ENCODE peak calls at places on chromosomes 4 and X, in six cellular contexts. One of them, this sample, is unnamed.

GRCh38 chrX:154368630-154369452 is 5.6 kb downstream of the FLNA start:
- DNase-seq in CD8-positive, alpha-beta T cell: peak
- DNase-seq in astrocyte of the spinal cord: peak
- DNase-seq in fibroblast of lung: peak
- DNase-seq in A549: peak
- DNase-seq in tibial nerve: peak
- DNase-seq in this sample: peak

GRCh38 chr4:31360786-31361185 is 640.6 kb downstream of the PCDH7 start:
- DNase-seq in astrocyte of the spinal cord: peak
- DNase-seq in fibroblast of lung: peak
- DNase-seq in A549: no peak
- DNase-seq in CD8-positive, alpha-beta T cell: no peak
- DNase-seq in tibial nerve: no peak
- DNase-seq in this sample: peak

GRCh38 chr4:10096201-10096975 is 20.2 kb downstream of the WDR1 start:
- DNase-seq in A549: peak
- DNase-seq in tibial nerve: peak
- DNase-seq in fibroblast of lung: peak
- DNase-seq in CD8-positive, alpha-beta T cell: peak
- DNase-seq in astrocyte of the spinal cord: peak
- DNase-seq in this sample: peak

GRCh38 chr4:145679991-145680455 is at the start of gene C4orf51:
- DNase-seq in A549: no peak
- DNase-seq in tibial nerve: no peak
- DNase-seq in fibroblast of lung: peak
- DNase-seq in astrocyte of the spinal cord: peak
- DNase-seq in CD8-positive, alpha-beta T cell: no peak
- DNase-seq in this sample: peak

GRCh38 chr4:128831526-128832252 is 22.2 kb downstream of the JADE1 start:
- DNase-seq in fibroblast of lung: peak
- DNase-seq in astrocyte of the spinal cord: peak
- DNase-seq in tibial nerve: no peak
- DNase-seq in CD8-positive, alpha-beta T cell: no peak
- DNase-seq in A549: no peak
- DNase-seq in this sample: peak

GRCh38 chrX:107684956-107685385 is 56.7 kb downstream of the PRPS1 start:
- DNase-seq in tibial nerve: peak
- DNase-seq in A549: no peak
- DNase-seq in CD8-positive, alpha-beta T cell: no peak
- DNase-seq in fibroblast of lung: peak
- DNase-seq in astrocyte of the spinal cord: peak
- DNase-seq in this sample: peak

GRCh38 chrX:84108589-84108988 is 79.4 kb downstream of the RPS6KA6 start:
- DNase-seq in fibroblast of lung: no peak
- DNase-seq in CD8-positive, alpha-beta T cell: no peak
- DNase-seq in tibial nerve: no peak
- DNase-seq in astrocyte of the spinal cord: no peak
- DNase-seq in A549: no peak
- DNase-seq in this sample: no peak

GRCh38 chrX:34521563-34521962 is 135.5 kb downstream of the TMEM47 start:
- DNase-seq in tibial nerve: no peak
- DNase-seq in A549: no peak
- DNase-seq in CD8-positive, alpha-beta T cell: no peak
- DNase-seq in astrocyte of the spinal cord: peak
- DNase-seq in fibroblast of lung: peak
- DNase-seq in this sample: no peak

GRCh38 chr4:144714166-144714565 is 68.2 kb downstream of the HHIP start:
- DNase-seq in fibroblast of lung: no peak
- DNase-seq in CD8-positive, alpha-beta T cell: no peak
- DNase-seq in A549: no peak
- DNase-seq in tibial nerve: no peak
- DNase-seq in astrocyte of the spinal cord: no peak
- DNase-seq in this sample: no peak

GRCh38 chrX:151151668-151152267 is 24.6 kb upstream of the GPR50 start:
- DNase-seq in CD8-positive, alpha-beta T cell: no peak
- DNase-seq in astrocyte of the spinal cord: peak
- DNase-seq in fibroblast of lung: peak
- DNase-seq in tibial nerve: no peak
- DNase-seq in A549: peak
- DNase-seq in this sample: peak

GRCh38 chr4:147198411-147199051 is 252.9 kb upstream of the TTC29 start:
- DNase-seq in astrocyte of the spinal cord: no peak
- DNase-seq in A549: no peak
- DNase-seq in CD8-positive, alpha-beta T cell: no peak
- DNase-seq in fibroblast of lung: no peak
- DNase-seq in tibial nerve: no peak
- DNase-seq in this sample: peak

GRCh38 chr4:44961001-44961755 is 234.8 kb upstream of the GNPDA2 start:
- DNase-seq in tibial nerve: no peak
- DNase-seq in A549: no peak
- DNase-seq in fibroblast of lung: no peak
- DNase-seq in astrocyte of the spinal cord: no peak
- DNase-seq in CD8-positive, alpha-beta T cell: no peak
- DNase-seq in this sample: no peak

GRCh38 chr4:79492148-79492547 is 84.1 kb upstream of the GK2 start:
- DNase-seq in tibial nerve: no peak
- DNase-seq in fibroblast of lung: no peak
- DNase-seq in CD8-positive, alpha-beta T cell: no peak
- DNase-seq in A549: no peak
- DNase-seq in astrocyte of the spinal cord: no peak
- DNase-seq in this sample: no peak

GRCh38 chr4:80365928-80366327 is 30.4 kb downstream of the CFAP299 start:
- DNase-seq in astrocyte of the spinal cord: peak
- DNase-seq in tibial nerve: no peak
- DNase-seq in A549: peak
- DNase-seq in fibroblast of lung: peak
- DNase-seq in CD8-positive, alpha-beta T cell: peak
- DNase-seq in this sample: peak

GRCh38 chr4:11765849-11766453 is 337.3 kb upstream of the HS3ST1 start:
- DNase-seq in tibial nerve: no peak
- DNase-seq in CD8-positive, alpha-beta T cell: no peak
- DNase-seq in fibroblast of lung: peak
- DNase-seq in A549: peak
- DNase-seq in astrocyte of the spinal cord: peak
- DNase-seq in this sample: peak

GRCh38 chrX:574830-575229 is 55.8 kb upstream of the SHOX start:
- DNase-seq in CD8-positive, alpha-beta T cell: no peak
- DNase-seq in tibial nerve: no peak
- DNase-seq in astrocyte of the spinal cord: no peak
- DNase-seq in A549: no peak
- DNase-seq in fibroblast of lung: no peak
- DNase-seq in this sample: no peak

GRCh38 chr4:55666535-55666934 is 30.4 kb upstream of the NMU start:
- DNase-seq in A549: no peak
- DNase-seq in astrocyte of the spinal cord: no peak
- DNase-seq in tibial nerve: no peak
- DNase-seq in fibroblast of lung: no peak
- DNase-seq in CD8-positive, alpha-beta T cell: no peak
- DNase-seq in this sample: no peak

GRCh38 chr4:141220655-141221605 is at the start of gene ZNF330:
- DNase-seq in astrocyte of the spinal cord: peak
- DNase-seq in A549: peak
- DNase-seq in CD8-positive, alpha-beta T cell: peak
- DNase-seq in tibial nerve: peak
- DNase-seq in fibroblast of lung: peak
- DNase-seq in this sample: peak

GRCh38 chrX:46759645-46759974 is 692 bp upstream of the SLC9A7 start:
- DNase-seq in astrocyte of the spinal cord: no peak
- DNase-seq in tibial nerve: no peak
- DNase-seq in fibroblast of lung: peak
- DNase-seq in A549: no peak
- DNase-seq in CD8-positive, alpha-beta T cell: no peak
- DNase-seq in this sample: peak

GRCh38 chrX:40245411-40246140 is 147.8 kb upstream of the BCOR start:
- DNase-seq in tibial nerve: no peak
- DNase-seq in fibroblast of lung: peak
- DNase-seq in A549: no peak
- DNase-seq in astrocyte of the spinal cord: peak
- DNase-seq in CD8-positive, alpha-beta T cell: no peak
- DNase-seq in this sample: peak

GRCh38 chrX:545488-545887 is 85.1 kb upstream of the SHOX start:
- DNase-seq in astrocyte of the spinal cord: no peak
- DNase-seq in A549: no peak
- DNase-seq in fibroblast of lung: no peak
- DNase-seq in CD8-positive, alpha-beta T cell: no peak
- DNase-seq in tibial nerve: no peak
- DNase-seq in this sample: no peak

GRCh38 chrX:50691820-50692219 is 122.2 kb downstream of the SHROOM4 start:
- DNase-seq in A549: peak
- DNase-seq in tibial nerve: no peak
- DNase-seq in fibroblast of lung: peak
- DNase-seq in CD8-positive, alpha-beta T cell: no peak
- DNase-seq in astrocyte of the spinal cord: peak
- DNase-seq in this sample: peak

GRCh38 chrX:17405225-17405969 is 30.4 kb downstream of the NHS start:
- DNase-seq in astrocyte of the spinal cord: no peak
- DNase-seq in A549: peak
- DNase-seq in CD8-positive, alpha-beta T cell: no peak
- DNase-seq in tibial nerve: no peak
- DNase-seq in fibroblast of lung: no peak
- DNase-seq in this sample: peak

GRCh38 chr4:98572697-98573096 is 85.7 kb downstream of the TSPAN5 start:
- DNase-seq in tibial nerve: no peak
- DNase-seq in A549: no peak
- DNase-seq in CD8-positive, alpha-beta T cell: no peak
- DNase-seq in astrocyte of the spinal cord: no peak
- DNase-seq in fibroblast of lung: peak
- DNase-seq in this sample: no peak

GRCh38 chrX:41029332-41029731 is 55.9 kb upstream of the USP9X start:
- DNase-seq in astrocyte of the spinal cord: no peak
- DNase-seq in A549: no peak
- DNase-seq in CD8-positive, alpha-beta T cell: no peak
- DNase-seq in fibroblast of lung: no peak
- DNase-seq in tibial nerve: no peak
- DNase-seq in this sample: no peak

GRCh38 chr4:140046573-140046972 is 107.4 kb downstream of the MAML3 start:
- DNase-seq in CD8-positive, alpha-beta T cell: no peak
- DNase-seq in fibroblast of lung: no peak
- DNase-seq in astrocyte of the spinal cord: no peak
- DNase-seq in A549: no peak
- DNase-seq in tibial nerve: no peak
- DNase-seq in this sample: no peak

GRCh38 chr4:7196731-7197130 is 4.4 kb downstream of the SORCS2 start:
- DNase-seq in CD8-positive, alpha-beta T cell: no peak
- DNase-seq in astrocyte of the spinal cord: no peak
- DNase-seq in A549: no peak
- DNase-seq in fibroblast of lung: no peak
- DNase-seq in tibial nerve: peak
- DNase-seq in this sample: no peak

GRCh38 chrX:46876901-46877300 is 35.3 kb upstream of the JADE3 start:
- DNase-seq in tibial nerve: no peak
- DNase-seq in astrocyte of the spinal cord: no peak
- DNase-seq in A549: no peak
- DNase-seq in CD8-positive, alpha-beta T cell: no peak
- DNase-seq in fibroblast of lung: no peak
- DNase-seq in this sample: peak

GRCh38 chr4:27702710-27703431 is 842.2 kb downstream of the STIM2 start:
- DNase-seq in fibroblast of lung: peak
- DNase-seq in A549: no peak
- DNase-seq in astrocyte of the spinal cord: peak
- DNase-seq in tibial nerve: no peak
- DNase-seq in CD8-positive, alpha-beta T cell: no peak
- DNase-seq in this sample: no peak

DNA sequence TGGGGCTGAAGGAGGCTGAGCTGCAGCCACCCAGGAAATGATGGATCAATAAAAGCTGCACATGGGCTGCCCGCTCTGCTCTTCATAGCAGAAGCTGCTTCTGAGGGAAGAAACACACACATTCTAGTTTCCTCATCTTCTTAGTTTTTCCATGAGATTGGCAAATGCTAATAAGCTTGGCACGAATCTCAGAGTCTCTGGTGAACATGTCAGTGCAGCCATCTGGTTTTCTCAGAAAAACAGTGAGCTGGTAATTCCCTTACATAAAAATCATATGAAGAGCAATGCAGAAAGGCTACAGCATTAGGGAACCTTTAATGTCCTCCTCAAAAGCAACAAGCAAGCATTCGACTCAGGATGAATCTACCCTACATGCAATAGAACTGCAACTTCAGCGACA is 69.9 kb downstream of the GATB start:
- DNase-seq in tibial nerve: no peak
- DNase-seq in A549: no peak
- DNase-seq in astrocyte of the spinal cord: no peak
- DNase-seq in fibroblast of lung: peak
- DNase-seq in CD8-positive, alpha-beta T cell: no peak
- DNase-seq in this sample: peak
- H3K4me3 ChIP-seq in tibial nerve: no peak
- H3K4me3 ChIP-seq in A549: no peak
- H3K4me3 ChIP-seq in astrocyte of the spinal cord: no peak
- H3K4me3 ChIP-seq in fibroblast of lung: no peak
- H3K4me3 ChIP-seq in CD8-positive, alpha-beta T cell: no peak
- H3K4me3 ChIP-seq in this sample: peak

GRCh38 chr4:39024311-39024865 is 7.8 kb downstream of the TMEM156 start:
- DNase-seq in fibroblast of lung: no peak
- DNase-seq in astrocyte of the spinal cord: no peak
- DNase-seq in A549: no peak
- DNase-seq in CD8-positive, alpha-beta T cell: no peak
- DNase-seq in tibial nerve: no peak
- DNase-seq in this sample: no peak
- TF ChIP-seq CTCF in fibroblast of lung: no peak
- TF ChIP-seq CTCF in astrocyte of the spinal cord: no peak
- TF ChIP-seq CTCF in A549: no peak
- TF ChIP-seq CTCF in CD8-positive, alpha-beta T cell: no peak
- TF ChIP-seq CTCF in tibial nerve: no peak
- TF ChIP-seq CTCF in this sample: no peak

GRCh38 chr4:108048157-108048556 is 58.5 kb downstream of the HADH start:
- DNase-seq in fibroblast of lung: no peak
- DNase-seq in CD8-positive, alpha-beta T cell: no peak
- DNase-seq in A549: no peak
- DNase-seq in tibial nerve: no peak
- DNase-seq in astrocyte of the spinal cord: no peak
- DNase-seq in this sample: no peak

GRCh38 chr4:108047199-108047598 is 57.5 kb downstream of the HADH start:
- DNase-seq in CD8-positive, alpha-beta T cell: no peak
- DNase-seq in fibroblast of lung: no peak
- DNase-seq in A549: no peak
- DNase-seq in tibial nerve: no peak
- DNase-seq in astrocyte of the spinal cord: no peak
- DNase-seq in this sample: no peak

GRCh38 chr4:108051343-108051742 is 61.7 kb downstream of the HADH start:
- DNase-seq in A549: no peak
- DNase-seq in astrocyte of the spinal cord: no peak
- DNase-seq in CD8-positive, alpha-beta T cell: no peak
- DNase-seq in tibial nerve: no peak
- DNase-seq in fibroblast of lung: no peak
- DNase-seq in this sample: no peak

GRCh38 chr4:108048997-108049396 is 59.3 kb downstream of the HADH start:
- DNase-seq in CD8-positive, alpha-beta T cell: no peak
- DNase-seq in fibroblast of lung: no peak
- DNase-seq in astrocyte of the spinal cord: no peak
- DNase-seq in tibial nerve: no peak
- DNase-seq in A549: no peak
- DNase-seq in this sample: no peak

GRCh38 chr4:108049406-108049805 is 59.7 kb downstream of the HADH start:
- DNase-seq in A549: no peak
- DNase-seq in astrocyte of the spinal cord: no peak
- DNase-seq in fibroblast of lung: no peak
- DNase-seq in CD8-positive, alpha-beta T cell: no peak
- DNase-seq in tibial nerve: no peak
- DNase-seq in this sample: no peak
- H3K4me3 ChIP-seq in A549: no peak
- H3K4me3 ChIP-seq in astrocyte of the spinal cord: no peak
- H3K4me3 ChIP-seq in fibroblast of lung: no peak
- H3K4me3 ChIP-seq in CD8-positive, alpha-beta T cell: peak
- H3K4me3 ChIP-seq in tibial nerve: no peak
- H3K4me3 ChIP-seq in this sample: peak

GRCh38 chr4:170990989-170991589 is 822.1 kb upstream of the GALNTL6 start:
- DNase-seq in A549: no peak
- DNase-seq in tibial nerve: no peak
- DNase-seq in astrocyte of the spinal cord: no peak
- DNase-seq in fibroblast of lung: no peak
- DNase-seq in CD8-positive, alpha-beta T cell: no peak
- DNase-seq in this sample: no peak
- TF ChIP-seq CTCF in A549: no peak
- TF ChIP-seq CTCF in tibial nerve: no peak
- TF ChIP-seq CTCF in astrocyte of the spinal cord: peak
- TF ChIP-seq CTCF in fibroblast of lung: no peak
- TF ChIP-seq CTCF in CD8-positive, alpha-beta T cell: no peak
- TF ChIP-seq CTCF in this sample: no peak